ENCODE peak calls at places on chromosomes 12 and 14, in ten cellular contexts. Y is cardiac fibroblast, J is fibroblast of the aortic adventitia, A is adrenal gland, H is endothelial cell, O is cardiac muscle cell, W is GM20000, F is heart left ventricle, D is epithelial cell of esophagus, C is progenitor cell of endocrine pancreas. P is an unnamed sample.

GRCh38 chr14:49677643-49678042 is 10.4 kb downstream of the POLE2 start:
- DNase-seq in Y (no peak), J (no peak), A (no peak), H (no peak), O (no peak), W (no peak), F (no peak), D (no peak), C (no peak), P (no peak)

GRCh38 chr12:71626098-71626497 is 37.5 kb downstream of the ZFC3H1 start:
- DNase-seq in Y (peak; percentile 31), J (no peak), A (no peak), H (no peak), O (no peak), W (peak; percentile 11), F (no peak), D (no peak), C (no peak), P (no peak)

GRCh38 chr14:81269100-81269978 is 48.6 kb upstream of the GTF2A1 start:
- DNase-seq in Y (peak; percentile 78), J (peak; percentile 82), A (no peak), H (peak; percentile 42), O (peak; percentile 68), W (peak; percentile 76), F (no peak), D (peak; percentile 74), C (no peak), P (peak; percentile 76)

GRCh38 chr12:106924458-106924857 is 31.2 kb upstream of the TMEM263 start:
- DNase-seq in Y (no peak), J (peak; percentile 6), A (no peak), H (no peak), O (no peak), W (no peak), F (no peak), D (no peak), C (no peak), P (no peak)

GRCh38 chr12:70692681-70693288 is 55.6 kb upstream of the PTPRB start:
- DNase-seq in Y (peak; percentile 61), J (peak; percentile 68), A (no peak), H (no peak), O (peak; percentile 6), W (no peak), F (no peak), D (peak; percentile 23), C (no peak), P (peak; percentile 37)

GRCh38 chr12:111413442-111414086 is 7.8 kb downstream of the SH2B3 start:
- DNase-seq in Y (peak; percentile 59), J (peak; percentile 57), A (peak; percentile 83), H (no peak), O (no peak), W (no peak), F (no peak), D (no peak), C (no peak), P (peak; percentile 43)

GRCh38 chr12:5185435-5186069 is 141.9 kb downstream of the KCNA5 start:
- DNase-seq in Y (no peak), J (no peak), A (no peak), H (no peak), O (no peak), W (no peak), F (no peak), D (no peak), C (no peak), P (no peak)

GRCh38 chr12:113465808-113466769 is 5.6 kb downstream of the LHX5 start:
- DNase-seq in Y (no peak), J (no peak), A (no peak), H (no peak), O (peak; percentile 16), W (peak; percentile 26), F (no peak), D (no peak), C (no peak), P (no peak)

GRCh38 chr12:125098676-125099406 is 33.6 kb downstream of the AACS start:
- DNase-seq in Y (no peak), J (no peak), A (no peak), H (no peak), O (no peak), W (no peak), F (no peak), D (no peak), C (no peak), P (no peak)

GRCh38 chr14:78491015-78491414 is 320.8 kb downstream of the NRXN3 start:
- DNase-seq in Y (no peak), J (no peak), A (no peak), H (no peak), O (no peak), W (no peak), F (no peak), D (no peak), C (no peak), P (no peak)

GRCh38 chr12:115871714-115872113 is 405.8 kb downstream of the MED13L start:
- DNase-seq in Y (peak; percentile 33), J (peak; percentile 19), A (no peak), H (peak; percentile 41), O (peak; percentile 47), W (peak; percentile 27), F (no peak), D (peak; percentile 26), C (no peak), P (peak; percentile 55)

GRCh38 chr12:5798242-5799015 is 146.6 kb downstream of the ANO2 start:
- DNase-seq in Y (no peak), J (no peak), A (no peak), H (no peak), O (no peak), W (no peak), F (no peak), D (no peak), C (no peak), P (no peak)

GRCh38 chr12:64385468-64385867 is 5.1 kb downstream of the C12orf56 start:
- DNase-seq in Y (no peak), J (peak; percentile 62), A (no peak), H (no peak), O (no peak), W (no peak), F (no peak), D (peak; percentile 94), C (no peak), P (no peak)

GRCh38 chr14:99356031-99356430 is 84.0 kb upstream of the BCL11B start:
- DNase-seq in Y (no peak), J (no peak), A (no peak), H (no peak), O (no peak), W (no peak), F (no peak), D (no peak), C (no peak), P (no peak)

GRCh38 chr14:73457050-73457934 is 1.1 kb downstream of the NUMB start:
- DNase-seq in Y (no peak), J (no peak), A (peak; percentile 60), H (peak; percentile 30), O (peak; percentile 58), W (no peak), F (peak; percentile 76), D (peak; percentile 62), C (no peak), P (peak; percentile 61)

GRCh38 chr12:124952295-124952694 is 36.6 kb downstream of the DHX37 start:
- DNase-seq in Y (no peak), J (no peak), A (no peak), H (no peak), O (no peak), W (no peak), F (no peak), D (no peak), C (no peak), P (no peak)

GRCh38 chr12:52667509-52667908 is 12.7 kb downstream of the KRT1 start:
- DNase-seq in Y (no peak), J (no peak), A (no peak), H (no peak), O (no peak), W (no peak), F (no peak), D (no peak), C (no peak), P (no peak)
- TF ChIP-seq CTCF in Y (peak; percentile 22), J (peak; percentile 38), A (no peak), H (no peak), O (peak; percentile 29), W (no peak), F (peak; percentile 15), D (peak; percentile 23), C (peak; percentile 21), P (no peak)

GRCh38 chr14:68926236-68926635 is 52.9 kb downstream of the ACTN1 start:
- DNase-seq in Y (no peak), J (no peak), A (no peak), H (no peak), O (no peak), W (no peak), F (no peak), D (peak; percentile 50), C (no peak), P (no peak)
- TF ChIP-seq CTCF in Y (peak; percentile 64), J (peak; percentile 30), A (no peak), H (no peak), O (peak; percentile 36), W (no peak), F (no peak), D (peak; percentile 59), C (peak; percentile 28), P (peak; percentile 19)

GRCh38 chr14:34299360-34299759 is 162.7 kb downstream of the SPTSSA start:
- DNase-seq in Y (no peak), J (no peak), A (no peak), H (no peak), O (no peak), W (no peak), F (no peak), D (no peak), C (no peak), P (no peak)

GRCh38 chr14:34302654-34303053 is 159.4 kb downstream of the SPTSSA start:
- DNase-seq in Y (peak; percentile 17), J (peak; percentile 15), A (no peak), H (no peak), O (no peak), W (no peak), F (no peak), D (no peak), C (no peak), P (no peak)

GRCh38 chr14:34303811-34304210 is 158.2 kb downstream of the SPTSSA start:
- DNase-seq in Y (no peak), J (no peak), A (no peak), H (no peak), O (no peak), W (no peak), F (no peak), D (no peak), C (no peak), P (no peak)

GRCh38 chr14:34300330-34300729 is 161.7 kb downstream of the SPTSSA start:
- DNase-seq in Y (no peak), J (no peak), A (no peak), H (no peak), O (no peak), W (no peak), F (no peak), D (no peak), C (no peak), P (no peak)

GRCh38 chr14:34301107-34301734 is 160.8 kb downstream of the SPTSSA start:
- DNase-seq in Y (peak; percentile 28), J (peak; percentile 40), A (no peak), H (peak; percentile 46), O (peak; percentile 55), W (peak; percentile 35), F (no peak), D (peak; percentile 69), C (no peak), P (peak; percentile 73)
- TF ChIP-seq CTCF in Y (peak; percentile 57), J (peak; percentile 39), A (peak; percentile 48), H (peak; percentile 88), O (peak; percentile 54), W (no peak), F (peak; percentile 49), D (peak; percentile 71), C (peak; percentile 72), P (peak; percentile 76)

GRCh38 chr12:31477669-31478068 is 113.3 kb downstream of the DENND5B start:
- DNase-seq in Y (no peak), J (no peak), A (no peak), H (no peak), O (no peak), W (peak; percentile 11), F (no peak), D (no peak), C (no peak), P (no peak)
- TF ChIP-seq CTCF in Y (no peak), J (no peak), A (no peak), H (no peak), O (no peak), W (no peak), F (no peak), D (no peak), C (no peak), P (no peak)